ENCODE peak calls at places on chromosomes 16 and 17, in five cellular contexts. One of them, this sample, is unnamed.
A peak's percentile ranks its signal among the peaks of the same experiment; 100 is the strongest.

GRCh38 chr16:27390157-27390556 is 11.8 kb upstream of the IL21R start:
- DNase-seq in AG10803: no peak
- DNase-seq in fibroblast of pulmonary artery: no peak
- DNase-seq in mammary epithelial cell: no peak
- DNase-seq in foreskin fibroblast: no peak
- DNase-seq in this sample: no peak

GRCh38 chr17:58136669-58137279 is 11.4 kb upstream of the OR4D1 start:
- DNase-seq in fibroblast of pulmonary artery: no peak
- DNase-seq in mammary epithelial cell: no peak
- DNase-seq in AG10803: no peak
- DNase-seq in foreskin fibroblast: peak; percentile 34
- DNase-seq in this sample: no peak

GRCh38 chr17:65457635-65458257 is 103.7 kb downstream of the AXIN2 start:
- DNase-seq in fibroblast of pulmonary artery: no peak
- DNase-seq in foreskin fibroblast: no peak
- DNase-seq in AG10803: no peak
- DNase-seq in mammary epithelial cell: no peak
- DNase-seq in this sample: no peak

GRCh38 chr16:12781777-12782176 is 21.9 kb downstream of the CPPED1 start:
- DNase-seq in AG10803: no peak
- DNase-seq in fibroblast of pulmonary artery: no peak
- DNase-seq in foreskin fibroblast: no peak
- DNase-seq in mammary epithelial cell: no peak
- DNase-seq in this sample: no peak

GRCh38 chr17:70405492-70406220 is 236.3 kb downstream of the KCNJ2 start:
- DNase-seq in AG10803: peak; percentile 91
- DNase-seq in foreskin fibroblast: peak; percentile 94
- DNase-seq in mammary epithelial cell: peak; percentile 93
- DNase-seq in fibroblast of pulmonary artery: peak; percentile 88
- DNase-seq in this sample: peak; percentile 93

GRCh38 chr16:54055864-54056263 is 230.7 kb downstream of the IRX3 start:
- DNase-seq in foreskin fibroblast: no peak
- DNase-seq in mammary epithelial cell: peak; percentile 83
- DNase-seq in AG10803: no peak
- DNase-seq in fibroblast of pulmonary artery: peak; percentile 39
- DNase-seq in this sample: no peak

GRCh38 chr16:528111-529011 is 849 bp downstream of the CAPN15 start:
- DNase-seq in mammary epithelial cell: peak; percentile 78
- DNase-seq in AG10803: peak; percentile 65
- DNase-seq in foreskin fibroblast: peak; percentile 90
- DNase-seq in fibroblast of pulmonary artery: peak; percentile 68
- DNase-seq in this sample: no peak

GRCh38 chr17:70109497-70109896 is 34.5 kb downstream of the KCNJ16 start:
- DNase-seq in AG10803: no peak
- DNase-seq in mammary epithelial cell: no peak
- DNase-seq in foreskin fibroblast: no peak
- DNase-seq in fibroblast of pulmonary artery: no peak
- DNase-seq in this sample: no peak

GRCh38 chr16:83206426-83206825 is 579.7 kb downstream of the CDH13 start:
- DNase-seq in mammary epithelial cell: peak; percentile 83
- DNase-seq in fibroblast of pulmonary artery: no peak
- DNase-seq in foreskin fibroblast: no peak
- DNase-seq in AG10803: peak; percentile 18
- DNase-seq in this sample: no peak

GRCh38 chr16:7967986-7968509 is 622.3 kb downstream of the TMEM114 start:
- DNase-seq in foreskin fibroblast: no peak
- DNase-seq in mammary epithelial cell: no peak
- DNase-seq in fibroblast of pulmonary artery: no peak
- DNase-seq in AG10803: no peak
- DNase-seq in this sample: no peak

DNA sequence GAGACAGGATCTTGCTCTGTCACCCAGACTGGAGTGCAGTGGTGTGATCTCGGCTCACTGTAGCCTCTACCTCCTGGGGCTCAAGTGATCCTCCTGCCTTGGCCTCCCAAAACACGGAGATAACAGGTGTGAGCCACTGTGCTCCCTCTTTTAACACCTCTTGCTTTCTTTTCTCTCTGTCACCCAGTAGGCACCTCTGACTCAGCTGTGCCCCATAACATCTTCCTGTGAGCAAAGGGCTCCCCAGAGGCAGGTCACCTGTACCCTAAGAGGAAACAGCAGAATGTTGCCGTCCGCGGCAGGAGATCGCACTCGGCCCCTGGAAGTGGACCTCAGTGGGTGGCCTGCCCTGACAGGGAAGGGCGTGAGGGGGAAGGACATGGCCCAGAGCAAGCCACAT is 918 bp upstream of the NLRC3 start:
- DNase-seq in mammary epithelial cell: no peak
- DNase-seq in AG10803: no peak
- DNase-seq in fibroblast of pulmonary artery: no peak
- DNase-seq in foreskin fibroblast: no peak
- DNase-seq in this sample: no peak
- H3K4me3 ChIP-seq in mammary epithelial cell: no peak overlapping the region
- H3K4me3 ChIP-seq in AG10803: no peak overlapping the region
- H3K4me3 ChIP-seq in fibroblast of pulmonary artery: no peak overlapping the region
- H3K4me3 ChIP-seq in foreskin fibroblast: no peak overlapping the region
- H3K4me3 ChIP-seq in this sample: no peak overlapping the region

GRCh38 chr16:55364811-55365210 is 40.8 kb downstream of the IRX6 start:
- DNase-seq in AG10803: no peak
- DNase-seq in fibroblast of pulmonary artery: no peak
- DNase-seq in mammary epithelial cell: no peak
- DNase-seq in foreskin fibroblast: no peak
- DNase-seq in this sample: no peak

GRCh38 chr16:55368205-55368604 is 44.2 kb downstream of the IRX6 start:
- DNase-seq in mammary epithelial cell: no peak
- DNase-seq in foreskin fibroblast: no peak
- DNase-seq in fibroblast of pulmonary artery: no peak
- DNase-seq in AG10803: peak; percentile 17
- DNase-seq in this sample: no peak

GRCh38 chr16:55369151-55369550 is 45.1 kb downstream of the IRX6 start:
- DNase-seq in mammary epithelial cell: no peak
- DNase-seq in foreskin fibroblast: no peak
- DNase-seq in fibroblast of pulmonary artery: no peak
- DNase-seq in AG10803: no peak
- DNase-seq in this sample: no peak

GRCh38 chr16:55367301-55367745 is 43.3 kb downstream of the IRX6 start:
- DNase-seq in fibroblast of pulmonary artery: no peak
- DNase-seq in AG10803: peak; percentile 71
- DNase-seq in foreskin fibroblast: peak; percentile 10
- DNase-seq in mammary epithelial cell: no peak
- DNase-seq in this sample: no peak

GRCh38 chr16:55367796-55368195 is 43.8 kb downstream of the IRX6 start:
- DNase-seq in AG10803: peak; percentile 91
- DNase-seq in foreskin fibroblast: peak; percentile 31
- DNase-seq in fibroblast of pulmonary artery: peak; percentile 10
- DNase-seq in mammary epithelial cell: peak; percentile 43
- DNase-seq in this sample: no peak
- H3K4me3 ChIP-seq in AG10803: peak overlapping the region; percentile 2
- H3K4me3 ChIP-seq in foreskin fibroblast: no peak overlapping the region
- H3K4me3 ChIP-seq in fibroblast of pulmonary artery: no peak overlapping the region
- H3K4me3 ChIP-seq in mammary epithelial cell: no peak overlapping the region
- H3K4me3 ChIP-seq in this sample: no peak overlapping the region

DNA sequence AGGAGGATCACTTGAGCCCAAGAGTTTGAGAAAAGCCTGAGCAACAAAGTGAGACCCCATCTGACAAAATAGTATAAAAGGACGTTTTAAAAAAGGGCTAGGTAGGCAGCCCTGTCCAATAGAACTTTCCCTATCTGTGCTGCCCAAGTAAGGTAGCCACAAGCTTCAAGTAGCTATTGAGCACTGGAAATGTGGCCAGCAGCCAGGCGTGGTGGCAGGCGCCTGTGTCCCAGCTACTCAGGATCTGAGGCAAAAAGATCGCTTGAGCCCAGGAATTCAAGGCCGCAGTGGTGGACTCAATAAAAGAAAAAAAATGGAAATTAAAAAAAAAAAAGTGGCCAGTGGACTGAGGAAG is 1.5 kb upstream of the NQO1 start:
- DNase-seq in mammary epithelial cell: no peak
- DNase-seq in fibroblast of pulmonary artery: no peak
- DNase-seq in foreskin fibroblast: no peak
- DNase-seq in AG10803: no peak
- DNase-seq in this sample: no peak
- H3K4me3 ChIP-seq in mammary epithelial cell: no peak overlapping the region
- H3K4me3 ChIP-seq in fibroblast of pulmonary artery: no peak overlapping the region
- H3K4me3 ChIP-seq in foreskin fibroblast: no peak overlapping the region
- H3K4me3 ChIP-seq in AG10803: no peak overlapping the region
- H3K4me3 ChIP-seq in this sample: no peak overlapping the region

GRCh38 chr17:75864448-75864871 is 9.3 kb upstream of the WBP2 start:
- DNase-seq in mammary epithelial cell: no peak
- DNase-seq in fibroblast of pulmonary artery: peak; percentile 86
- DNase-seq in foreskin fibroblast: peak; percentile 79
- DNase-seq in AG10803: peak; percentile 80
- DNase-seq in this sample: peak; percentile 41
- H3K4me3 ChIP-seq in mammary epithelial cell: no peak overlapping the region
- H3K4me3 ChIP-seq in fibroblast of pulmonary artery: no peak overlapping the region
- H3K4me3 ChIP-seq in foreskin fibroblast: no peak overlapping the region
- H3K4me3 ChIP-seq in AG10803: no peak overlapping the region
- H3K4me3 ChIP-seq in this sample: no peak overlapping the region

GRCh38 chr17:52213451-52213850 is 54.9 kb upstream of the CA10 start:
- DNase-seq in fibroblast of pulmonary artery: no peak
- DNase-seq in AG10803: no peak
- DNase-seq in mammary epithelial cell: no peak
- DNase-seq in foreskin fibroblast: no peak
- DNase-seq in this sample: no peak

GRCh38 chr17:52212851-52213250 is 54.3 kb upstream of the CA10 start:
- DNase-seq in foreskin fibroblast: no peak
- DNase-seq in mammary epithelial cell: no peak
- DNase-seq in fibroblast of pulmonary artery: no peak
- DNase-seq in AG10803: no peak
- DNase-seq in this sample: no peak

GRCh38 chr17:52207786-52208185 is 49.3 kb upstream of the CA10 start:
- DNase-seq in AG10803: no peak
- DNase-seq in mammary epithelial cell: no peak
- DNase-seq in foreskin fibroblast: no peak
- DNase-seq in fibroblast of pulmonary artery: no peak
- DNase-seq in this sample: no peak

DNA sequence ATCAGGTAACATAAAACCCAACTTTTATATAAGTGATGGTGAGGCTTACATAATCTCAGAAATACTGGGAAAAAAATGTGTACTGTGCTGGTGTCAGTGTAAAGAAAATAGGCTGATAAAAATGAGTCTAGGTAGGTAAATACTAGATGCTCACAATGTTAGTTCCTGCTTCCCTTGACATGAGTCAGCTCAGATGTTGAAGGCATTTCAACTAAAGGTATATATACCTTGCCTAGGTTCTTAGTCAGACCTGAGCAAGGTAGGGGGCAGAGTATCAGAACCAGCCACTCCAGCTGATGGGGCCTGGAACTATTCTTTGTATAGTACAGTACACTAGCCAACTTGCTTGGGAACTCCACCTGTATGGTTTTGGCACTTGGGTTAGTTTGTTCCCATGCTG is 51.0 kb upstream of the CA10 start:
- DNase-seq in mammary epithelial cell: no peak
- DNase-seq in foreskin fibroblast: no peak
- DNase-seq in fibroblast of pulmonary artery: no peak
- DNase-seq in AG10803: no peak
- DNase-seq in this sample: no peak
- H3K4me3 ChIP-seq in mammary epithelial cell: no peak overlapping the region
- H3K4me3 ChIP-seq in foreskin fibroblast: no peak overlapping the region
- H3K4me3 ChIP-seq in fibroblast of pulmonary artery: no peak overlapping the region
- H3K4me3 ChIP-seq in AG10803: no peak overlapping the region
- H3K4me3 ChIP-seq in this sample: no peak overlapping the region

GRCh38 chr16:17070882-17071592 is 399.7 kb downstream of the XYLT1 start:
- DNase-seq in mammary epithelial cell: peak; percentile 35
- DNase-seq in foreskin fibroblast: peak; percentile 2
- DNase-seq in fibroblast of pulmonary artery: no peak
- DNase-seq in AG10803: peak; percentile 23
- DNase-seq in this sample: no peak
- H3K4me3 ChIP-seq in mammary epithelial cell: no peak overlapping the region
- H3K4me3 ChIP-seq in foreskin fibroblast: no peak overlapping the region
- H3K4me3 ChIP-seq in fibroblast of pulmonary artery: no peak overlapping the region
- H3K4me3 ChIP-seq in AG10803: no peak overlapping the region
- H3K4me3 ChIP-seq in this sample: no peak overlapping the region

GRCh38 chr17:59839646-59840328 is 53.0 kb downstream of the TUBD1 start:
- DNase-seq in mammary epithelial cell: no peak
- DNase-seq in fibroblast of pulmonary artery: peak; percentile 71
- DNase-seq in AG10803: peak; percentile 58
- DNase-seq in foreskin fibroblast: peak; percentile 30
- DNase-seq in this sample: no peak

GRCh38 chr17:59840329-59840907 is 52.3 kb downstream of the TUBD1 start:
- DNase-seq in foreskin fibroblast: peak; percentile 24
- DNase-seq in fibroblast of pulmonary artery: peak; percentile 70
- DNase-seq in AG10803: peak; percentile 56
- DNase-seq in mammary epithelial cell: peak; percentile 46
- DNase-seq in this sample: no peak

GRCh38 chr17:59842901-59843652 is 49.7 kb downstream of the TUBD1 start:
- DNase-seq in AG10803: peak; percentile 98
- DNase-seq in mammary epithelial cell: peak; percentile 97
- DNase-seq in fibroblast of pulmonary artery: peak; percentile 98
- DNase-seq in foreskin fibroblast: peak; percentile 92
- DNase-seq in this sample: peak; percentile 94

GRCh38 chr17:59838196-59838911 is 54.4 kb downstream of the TUBD1 start:
- DNase-seq in mammary epithelial cell: no peak
- DNase-seq in foreskin fibroblast: no peak
- DNase-seq in fibroblast of pulmonary artery: peak; percentile 66
- DNase-seq in AG10803: peak; percentile 54
- DNase-seq in this sample: no peak

GRCh38 chr17:59840908-59841666 is 51.7 kb downstream of the TUBD1 start:
- DNase-seq in fibroblast of pulmonary artery: peak; percentile 75
- DNase-seq in mammary epithelial cell: peak; percentile 63
- DNase-seq in AG10803: peak; percentile 63
- DNase-seq in foreskin fibroblast: peak; percentile 38
- DNase-seq in this sample: no peak
- H3K4me3 ChIP-seq in fibroblast of pulmonary artery: peak overlapping the region; percentile 76
- H3K4me3 ChIP-seq in mammary epithelial cell: peak overlapping the region; percentile 95
- H3K4me3 ChIP-seq in AG10803: peak overlapping the region; percentile 100
- H3K4me3 ChIP-seq in foreskin fibroblast: peak overlapping the region; percentile 91
- H3K4me3 ChIP-seq in this sample: peak overlapping the region; percentile 63